ENCODE peak calls at places on chromosomes 4 and X, in eight cellular contexts. C is right lobe of liver, Z is fibroblast of lung, P is thoracic aorta, S is breast epithelium, F is left ventricle myocardium inferior, R is H9, U is substantia nigra. V is an unnamed sample.

GRCh38 chr4:113057891-113058290 is 8.4 kb downstream of the ANK2 start:
- DNase-seq in C (no peak), Z (peak; percentile 66), P (no peak), S (no peak), F (no peak), R (no peak), U (no peak), V (no peak)

GRCh38 chr4:52358855-52359254 is 300.2 kb downstream of the USP46 start:
- DNase-seq in C (no peak), Z (no peak), P (no peak), S (no peak), F (peak; percentile 34), R (no peak), U (no peak), V (no peak)

GRCh38 chr4:40201898-40202297 is 5.1 kb downstream of the RHOH start:
- DNase-seq in C (no peak), Z (no peak), P (no peak), S (no peak), F (no peak), R (no peak), U (no peak), V (no peak)

GRCh38 chr4:75895744-75896314 is 6.4 kb downstream of the PPEF2 start:
- DNase-seq in C (no peak), Z (no peak), P (no peak), S (no peak), F (no peak), R (peak; percentile 45), U (no peak), V (no peak)

GRCh38 chr4:90792689-90793088 is 665.5 kb downstream of the CCSER1 start:
- DNase-seq in C (no peak), Z (no peak), P (no peak), S (no peak), F (no peak), R (no peak), U (no peak), V (no peak)

GRCh38 chr4:75948822-75949444 is 8.1 kb upstream of the NAAA start:
- DNase-seq in C (no peak), Z (no peak), P (no peak), S (no peak), F (no peak), R (no peak), U (no peak), V (no peak)

GRCh38 chr4:106624674-106625073 is 256.1 kb upstream of the GIMD1 start:
- DNase-seq in C (no peak), Z (peak; percentile 8), P (no peak), S (no peak), F (no peak), R (no peak), U (no peak), V (no peak)

GRCh38 chrX:87078231-87078630 is 439.4 kb upstream of the KLHL4 start:
- DNase-seq in C (no peak), Z (no peak), P (no peak), S (no peak), F (no peak), R (no peak), U (no peak), V (no peak)

GRCh38 chrX:39065051-39065871 is 264.0 kb downstream of the MID1IP1 start:
- DNase-seq in C (no peak), Z (no peak), P (no peak), S (no peak), F (no peak), R (peak; percentile 73), U (peak; percentile 1), V (no peak)

GRCh38 chr4:13294961-13295605 is 189.1 kb downstream of the RAB28 start:
- DNase-seq in C (no peak), Z (peak; percentile 60), P (no peak), S (no peak), F (no peak), R (no peak), U (no peak), V (no peak)

GRCh38 chrX:40420899-40421729 is 159.7 kb upstream of the ATP6AP2 start:
- DNase-seq in C (no peak), Z (peak; percentile 77), P (no peak), S (peak; percentile 61), F (peak; percentile 38), R (no peak), U (peak; percentile 63), V (no peak)

GRCh38 chr4:117447925-117448324 is 362.5 kb upstream of the TRAM1L1 start:
- DNase-seq in C (no peak), Z (no peak), P (no peak), S (no peak), F (no peak), R (peak; percentile 51), U (no peak), V (no peak)

GRCh38 chr4:2353222-2354107 is 65.0 kb downstream of the ZFYVE28 start:
- DNase-seq in C (no peak), Z (no peak), P (no peak), S (no peak), F (no peak), R (peak; percentile 28), U (no peak), V (no peak)

GRCh38 chrX:138859421-138859820 is 147.9 kb upstream of the FGF13 start:
- DNase-seq in C (no peak), Z (peak; percentile 49), P (no peak), S (no peak), F (no peak), R (no peak), U (no peak), V (no peak)

GRCh38 chr4:95850161-95850560 is 10.3 kb downstream of the PDHA2 start:
- DNase-seq in C (no peak), Z (no peak), P (no peak), S (no peak), F (no peak), R (no peak), U (no peak), V (no peak)

GRCh38 chr4:95466791-95467190 is 82.0 kb downstream of the UNC5C start:
- DNase-seq in C (no peak), Z (no peak), P (no peak), S (no peak), F (no peak), R (no peak), U (no peak), V (no peak)

GRCh38 chr4:9880411-9881197 is 99.2 kb downstream of the DRD5 start:
- DNase-seq in C (no peak), Z (no peak), P (no peak), S (no peak), F (no peak), R (no peak), U (no peak), V (no peak)

GRCh38 chr4:121711263-121712000 is 14.7 kb upstream of the ANXA5 start:
- DNase-seq in C (peak; percentile 76), Z (peak; percentile 97), P (peak; percentile 79), S (peak; percentile 78), F (peak; percentile 88), R (peak; percentile 96), U (peak; percentile 24), V (no peak)

GRCh38 chrX:41561045-41561444 is 113.9 kb downstream of the NYX start:
- DNase-seq in C (no peak), Z (peak; percentile 91), P (no peak), S (no peak), F (no peak), R (no peak), U (no peak), V (no peak)

GRCh38 chr4:98446499-98447375 is 185.6 kb downstream of the RAP1GDS1 start:
- DNase-seq in C (no peak), Z (peak; percentile 96), P (no peak), S (peak; percentile 62), F (no peak), R (no peak), U (no peak), V (peak; percentile 31)

GRCh38 chrX:140709421-140709846 is at the start of gene LINC00632:
- DNase-seq in C (no peak), Z (no peak), P (no peak), S (no peak), F (no peak), R (no peak), U (peak; percentile 1), V (no peak)

GRCh38 chr4:5361968-5362367 is 310.7 kb downstream of the STK32B start:
- DNase-seq in C (no peak), Z (no peak), P (no peak), S (no peak), F (no peak), R (no peak), U (no peak), V (no peak)
- H3K27ac ChIP-seq in C (no peak overlapping the region), Z (no peak overlapping the region), P (no peak overlapping the region), S (no peak overlapping the region), F (no peak overlapping the region), R (no peak overlapping the region), U (no peak overlapping the region), V (no peak overlapping the region)

DNA sequence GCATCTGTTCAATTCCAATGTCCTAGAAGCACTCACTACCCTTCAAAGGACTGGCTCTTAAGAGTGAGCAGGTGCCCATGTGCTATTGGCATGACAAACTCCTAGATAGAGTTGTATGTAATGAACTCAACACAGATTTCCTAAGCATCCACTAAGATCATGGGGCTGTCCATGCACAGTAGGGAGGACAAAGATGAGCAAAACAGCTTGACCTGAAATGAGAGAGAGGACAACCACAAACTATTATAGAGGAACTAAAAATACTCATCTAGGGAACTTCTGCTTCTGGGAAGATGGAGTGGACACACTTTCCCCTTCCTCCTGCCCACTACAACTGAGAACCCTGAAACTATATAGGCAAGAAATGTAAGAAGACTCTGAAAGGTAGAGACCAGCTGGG is 20.7 kb upstream of the TMEM128 start:
- DNase-seq in C (no peak), Z (no peak), P (no peak), S (no peak), F (no peak), R (no peak), U (no peak), V (no peak)
- H3K27ac ChIP-seq in C (no peak overlapping the region), Z (no peak overlapping the region), P (peak overlapping the region; percentile 7), S (no peak overlapping the region), F (no peak overlapping the region), R (no peak overlapping the region), U (no peak overlapping the region), V (no peak overlapping the region)

GRCh38 chr4:23298371-23298770 is 591.5 kb downstream of the PPARGC1A start:
- DNase-seq in C (no peak), Z (no peak), P (no peak), S (no peak), F (no peak), R (no peak), U (no peak), V (no peak)
- H3K27ac ChIP-seq in C (no peak overlapping the region), Z (no peak overlapping the region), P (no peak overlapping the region), S (no peak overlapping the region), F (no peak overlapping the region), R (no peak overlapping the region), U (no peak overlapping the region), V (no peak overlapping the region)

GRCh38 chr4:723706-724105 is 18.1 kb downstream of the PCGF3 start:
- DNase-seq in C (no peak), Z (no peak), P (no peak), S (no peak), F (no peak), R (no peak), U (no peak), V (no peak)

GRCh38 chr4:722851-723360 is 17.3 kb downstream of the PCGF3 start:
- DNase-seq in C (no peak), Z (no peak), P (no peak), S (no peak), F (no peak), R (no peak), U (no peak), V (no peak)

GRCh38 chr4:720111-720860 is 14.7 kb downstream of the PCGF3 start:
- DNase-seq in C (no peak), Z (no peak), P (no peak), S (no peak), F (no peak), R (no peak), U (no peak), V (no peak)

GRCh38 chr4:722181-722725 is 16.6 kb downstream of the PCGF3 start:
- DNase-seq in C (no peak), Z (no peak), P (no peak), S (no peak), F (no peak), R (no peak), U (no peak), V (no peak)

GRCh38 chr4:721261-722171 is 15.9 kb downstream of the PCGF3 start:
- DNase-seq in C (no peak), Z (peak; percentile 15), P (no peak), S (no peak), F (no peak), R (no peak), U (no peak), V (no peak)
- H3K27ac ChIP-seq in C (no peak overlapping the region), Z (peak overlapping the region; percentile 54), P (no peak overlapping the region), S (peak overlapping the region; percentile 86), F (peak overlapping the region; percentile 20), R (no peak overlapping the region), U (peak overlapping the region; percentile 17), V (no peak overlapping the region)

V was measured in CD4-positive, alpha-beta T cell.